ENCODE peak calls at places on chromosomes 3 and 15, in four cellular contexts. Z, I, T and Y are unnamed samples.

GRCh38 chr3:42134867-42135464 is 43.8 kb downstream of the TRAK1 start:
- DNase-seq in Z (no peak), I (no peak), T (no peak), Y (no peak)

GRCh38 chr3:87260270-87260669 is 16.1 kb downstream of the POU1F1 start:
- DNase-seq in Z (no peak), I (no peak), T (peak), Y (peak)

GRCh38 chr3:13352621-13353131 is 67.4 kb downstream of the NUP210 start:
- DNase-seq in Z (no peak), I (no peak), T (peak), Y (no peak)

GRCh38 chr3:28835751-28836150 is 445.1 kb upstream of the RBMS3 start:
- DNase-seq in Z (no peak), I (no peak), T (no peak), Y (no peak)

GRCh38 chr15:61921093-61921492 is 139.2 kb downstream of the VPS13C start:
- DNase-seq in Z (no peak), I (no peak), T (no peak), Y (no peak)

GRCh38 chr3:194604837-194605236 is 28.4 kb downstream of the TMEM44 start:
- DNase-seq in Z (no peak), I (no peak), T (no peak), Y (no peak)

GRCh38 chr3:37190667-37191066 is 16.3 kb upstream of the LRRFIP2 start:
- DNase-seq in Z (no peak), I (no peak), T (no peak), Y (no peak)

GRCh38 chr3:72011495-72011894 is 226.5 kb upstream of the PROK2 start:
- DNase-seq in Z (no peak), I (no peak), T (peak), Y (no peak)